ENCODE peak calls at places on chromosomes 5 and 9, in ten cellular contexts. One of them, this sample, is unnamed. For H3K9me3, the result is how much of the 10 kb centered on the place peaks cover.

GRCh38 chr9:114652776-114653555 is 4.6 kb downstream of the TEX53 start:
- DNase-seq in mammary epithelial cell: peak
- DNase-seq in thyroid gland: no peak
- DNase-seq in adipocyte: peak
- DNase-seq in A673: no peak
- DNase-seq in breast epithelium: no peak
- DNase-seq in GM23248: peak
- DNase-seq in adrenal gland: no peak
- DNase-seq in endothelial cell of umbilical vein: no peak
- DNase-seq in AG04450: no peak
- DNase-seq in this sample: no peak

GRCh38 chr9:5947912-5948311 is 57.2 kb downstream of the MLANA start:
- DNase-seq in GM23248: no peak
- DNase-seq in adrenal gland: no peak
- DNase-seq in A673: no peak
- DNase-seq in mammary epithelial cell: no peak
- DNase-seq in endothelial cell of umbilical vein: no peak
- DNase-seq in AG04450: no peak
- DNase-seq in adipocyte: peak
- DNase-seq in thyroid gland: no peak
- DNase-seq in breast epithelium: no peak
- DNase-seq in this sample: no peak

GRCh38 chr9:33187519-33188218 is 20.5 kb upstream of the B4GALT1 start:
- DNase-seq in thyroid gland: peak
- DNase-seq in breast epithelium: no peak
- DNase-seq in mammary epithelial cell: no peak
- DNase-seq in AG04450: no peak
- DNase-seq in GM23248: peak
- DNase-seq in endothelial cell of umbilical vein: no peak
- DNase-seq in A673: no peak
- DNase-seq in adrenal gland: no peak
- DNase-seq in adipocyte: peak
- DNase-seq in this sample: no peak

GRCh38 chr9:124754289-124754688 is 16.8 kb downstream of the NR6A1 start:
- DNase-seq in adipocyte: peak
- DNase-seq in endothelial cell of umbilical vein: peak
- DNase-seq in thyroid gland: no peak
- DNase-seq in AG04450: no peak
- DNase-seq in mammary epithelial cell: no peak
- DNase-seq in adrenal gland: no peak
- DNase-seq in GM23248: peak
- DNase-seq in breast epithelium: no peak
- DNase-seq in A673: peak
- DNase-seq in this sample: peak

GRCh38 chr5:99187611-99188010 is 258.8 kb upstream of the CHD1 start:
- DNase-seq in AG04450: no peak
- DNase-seq in A673: peak
- DNase-seq in endothelial cell of umbilical vein: peak
- DNase-seq in GM23248: no peak
- DNase-seq in mammary epithelial cell: no peak
- DNase-seq in breast epithelium: no peak
- DNase-seq in adipocyte: no peak
- DNase-seq in thyroid gland: no peak
- DNase-seq in adrenal gland: no peak
- DNase-seq in this sample: no peak

GRCh38 chr9:97985058-97985861 is 2.1 kb downstream of the ANP32B start:
- DNase-seq in endothelial cell of umbilical vein: peak
- DNase-seq in breast epithelium: peak
- DNase-seq in A673: peak
- DNase-seq in thyroid gland: peak
- DNase-seq in AG04450: no peak
- DNase-seq in mammary epithelial cell: peak
- DNase-seq in adipocyte: peak
- DNase-seq in adrenal gland: peak
- DNase-seq in GM23248: peak
- DNase-seq in this sample: no peak

GRCh38 chr5:353599-354580 is 32.4 kb downstream of the AHRR start:
- DNase-seq in A673: no peak
- DNase-seq in AG04450: no peak
- DNase-seq in endothelial cell of umbilical vein: no peak
- DNase-seq in adipocyte: no peak
- DNase-seq in GM23248: no peak
- DNase-seq in adrenal gland: no peak
- DNase-seq in mammary epithelial cell: no peak
- DNase-seq in thyroid gland: no peak
- DNase-seq in breast epithelium: no peak
- DNase-seq in this sample: no peak

GRCh38 chr9:124257865-124258764 is at the start of gene NEK6:
- DNase-seq in mammary epithelial cell: peak
- DNase-seq in thyroid gland: no peak
- DNase-seq in endothelial cell of umbilical vein: peak
- DNase-seq in adipocyte: peak
- DNase-seq in breast epithelium: no peak
- DNase-seq in A673: peak
- DNase-seq in GM23248: peak
- DNase-seq in AG04450: no peak
- DNase-seq in adrenal gland: no peak
- DNase-seq in this sample: no peak

GRCh38 chr9:105119166-105119565 is 125.3 kb upstream of the SLC44A1 start:
- DNase-seq in GM23248: no peak
- DNase-seq in AG04450: no peak
- DNase-seq in A673: no peak
- DNase-seq in endothelial cell of umbilical vein: no peak
- DNase-seq in breast epithelium: no peak
- DNase-seq in adipocyte: no peak
- DNase-seq in adrenal gland: no peak
- DNase-seq in mammary epithelial cell: no peak
- DNase-seq in thyroid gland: no peak
- DNase-seq in this sample: no peak

GRCh38 chr9:109497193-109498165 is 628 bp downstream of the PTPN3 start:
- DNase-seq in adrenal gland: no peak
- DNase-seq in adipocyte: peak
- DNase-seq in thyroid gland: peak
- DNase-seq in mammary epithelial cell: peak
- DNase-seq in breast epithelium: no peak
- DNase-seq in A673: peak
- DNase-seq in AG04450: no peak
- DNase-seq in endothelial cell of umbilical vein: no peak
- DNase-seq in GM23248: peak
- DNase-seq in this sample: no peak

GRCh38 chr5:36904677-36905076 is 28.1 kb downstream of the NIPBL start:
- DNase-seq in AG04450: no peak
- DNase-seq in adrenal gland: no peak
- DNase-seq in mammary epithelial cell: no peak
- DNase-seq in GM23248: no peak
- DNase-seq in adipocyte: no peak
- DNase-seq in thyroid gland: no peak
- DNase-seq in endothelial cell of umbilical vein: no peak
- DNase-seq in breast epithelium: no peak
- DNase-seq in A673: no peak
- DNase-seq in this sample: no peak

GRCh38 chr5:35926389-35927051 is 11.9 kb downstream of the CAPSL start:
- DNase-seq in GM23248: peak
- DNase-seq in mammary epithelial cell: peak
- DNase-seq in breast epithelium: no peak
- DNase-seq in thyroid gland: peak
- DNase-seq in adipocyte: peak
- DNase-seq in endothelial cell of umbilical vein: peak
- DNase-seq in A673: peak
- DNase-seq in adrenal gland: peak
- DNase-seq in AG04450: no peak
- DNase-seq in this sample: peak

GRCh38 chr9:1979815-1980367 is 35.3 kb upstream of the SMARCA2 start:
- DNase-seq in mammary epithelial cell: peak
- DNase-seq in A673: no peak
- DNase-seq in thyroid gland: peak
- DNase-seq in AG04450: no peak
- DNase-seq in adrenal gland: no peak
- DNase-seq in GM23248: peak
- DNase-seq in breast epithelium: no peak
- DNase-seq in adipocyte: peak
- DNase-seq in endothelial cell of umbilical vein: no peak
- DNase-seq in this sample: no peak

DNA sequence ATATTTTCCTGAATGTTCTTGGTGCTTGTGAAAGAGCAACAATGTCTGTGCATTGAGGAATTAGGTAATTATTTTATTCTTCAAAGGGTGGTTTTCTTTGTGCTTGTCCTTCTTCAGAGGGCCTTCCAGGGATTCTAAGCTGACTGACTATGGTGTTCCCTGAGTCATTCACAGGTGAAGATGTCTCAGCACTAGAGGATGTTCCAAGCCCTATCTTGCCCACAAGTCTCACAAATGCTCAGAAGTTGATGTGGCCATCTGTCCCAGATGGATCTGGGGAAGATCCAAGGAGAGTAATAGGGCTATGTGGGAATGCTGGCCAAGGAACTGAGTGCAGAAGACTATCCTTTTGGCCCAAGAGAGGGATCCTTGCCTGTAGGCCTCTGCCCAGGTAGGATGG is 120.9 kb downstream of the ADAMTSL1 start:
- DNase-seq in adrenal gland: no peak
- DNase-seq in A673: no peak
- DNase-seq in endothelial cell of umbilical vein: no peak
- DNase-seq in thyroid gland: no peak
- DNase-seq in AG04450: no peak
- DNase-seq in GM23248: no peak
- DNase-seq in adipocyte: no peak
- DNase-seq in breast epithelium: no peak
- DNase-seq in mammary epithelial cell: peak
- DNase-seq in this sample: no peak
- H3K9me3 ChIP-seq in adrenal gland: under half
- H3K9me3 ChIP-seq in A673: under half
- H3K9me3 ChIP-seq in endothelial cell of umbilical vein: under half
- H3K9me3 ChIP-seq in thyroid gland: under half
- H3K9me3 ChIP-seq in AG04450: under half
- H3K9me3 ChIP-seq in GM23248: under half
- H3K9me3 ChIP-seq in adipocyte: under half
- H3K9me3 ChIP-seq in breast epithelium: under half
- H3K9me3 ChIP-seq in mammary epithelial cell: under half
- H3K9me3 ChIP-seq in this sample: under half

DNA sequence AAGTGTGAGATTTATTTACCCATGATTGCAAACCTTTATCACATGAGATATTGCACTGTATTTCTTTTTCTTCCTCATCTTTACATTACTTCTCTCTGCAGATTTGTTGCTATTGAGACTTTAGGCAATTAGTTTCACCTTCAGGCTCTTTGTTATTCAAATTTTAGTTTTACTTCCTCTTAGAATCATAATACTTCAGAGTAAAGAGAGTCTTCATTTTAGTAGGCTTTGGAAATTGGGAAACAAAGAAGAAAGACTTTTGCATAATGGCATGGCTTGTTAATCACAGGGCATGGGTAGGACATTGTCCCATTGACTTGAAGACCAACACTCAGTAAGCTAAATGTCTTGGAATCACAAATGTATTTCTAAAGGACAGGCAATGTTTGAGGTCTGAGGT is 1.2 kb upstream of the PCDHGA5 start:
- DNase-seq in mammary epithelial cell: no peak
- DNase-seq in GM23248: no peak
- DNase-seq in adipocyte: no peak
- DNase-seq in breast epithelium: no peak
- DNase-seq in thyroid gland: no peak
- DNase-seq in endothelial cell of umbilical vein: no peak
- DNase-seq in A673: no peak
- DNase-seq in AG04450: no peak
- DNase-seq in adrenal gland: no peak
- DNase-seq in this sample: no peak
- H3K9me3 ChIP-seq in mammary epithelial cell: under half
- H3K9me3 ChIP-seq in GM23248: under half
- H3K9me3 ChIP-seq in adipocyte: half or more
- H3K9me3 ChIP-seq in breast epithelium: half or more
- H3K9me3 ChIP-seq in thyroid gland: under half
- H3K9me3 ChIP-seq in endothelial cell of umbilical vein: under half
- H3K9me3 ChIP-seq in A673: half or more
- H3K9me3 ChIP-seq in AG04450: half or more
- H3K9me3 ChIP-seq in adrenal gland: under half
- H3K9me3 ChIP-seq in this sample: under half

DNA sequence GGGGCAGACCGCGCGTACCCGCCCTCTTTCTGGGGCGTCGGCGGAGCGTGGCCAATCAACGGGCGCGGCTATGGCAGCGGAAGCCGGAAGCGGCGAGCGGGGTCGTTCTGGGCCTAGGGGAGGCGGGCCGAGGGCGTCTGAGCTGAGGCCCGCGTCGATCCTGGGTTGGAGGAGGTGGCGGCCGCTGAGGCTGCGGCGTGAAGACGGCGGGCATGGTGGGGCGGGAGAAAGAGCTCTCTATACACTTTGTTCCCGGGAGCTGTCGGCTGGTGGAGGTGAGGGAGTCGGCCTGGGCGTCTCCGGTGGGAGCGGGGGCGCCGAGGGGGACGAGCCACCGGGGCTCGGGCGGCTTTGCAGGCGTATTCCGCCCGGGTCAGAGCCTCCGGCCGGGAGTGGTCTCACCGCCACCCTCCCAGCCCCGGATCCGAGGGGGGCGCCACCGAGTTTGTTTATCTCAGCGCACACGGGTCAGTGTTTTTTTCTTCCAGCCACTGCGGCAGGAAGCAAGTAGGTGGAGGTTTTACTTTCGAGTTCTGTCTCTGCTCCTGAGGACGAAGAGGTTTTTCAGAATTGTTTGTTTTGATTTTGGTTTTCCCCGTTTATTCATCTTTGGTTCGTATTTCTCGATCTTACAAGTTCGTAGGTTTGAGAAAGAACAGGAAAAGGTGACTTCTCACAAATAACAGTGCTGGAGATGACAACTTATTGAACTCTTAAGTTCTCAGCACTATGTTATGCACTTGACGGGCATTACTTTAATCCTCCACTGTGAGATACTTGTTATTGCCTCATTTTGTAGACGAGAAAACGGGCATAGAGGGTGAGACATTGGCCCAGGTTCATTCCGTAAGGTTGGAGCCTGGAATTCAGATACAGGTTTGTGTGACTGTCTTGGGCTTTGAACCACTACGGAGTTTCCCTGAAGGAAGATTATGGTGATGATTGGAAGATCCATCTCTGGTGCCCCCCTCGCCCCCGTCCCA is at the start of gene MAT2B:
- DNase-seq in adrenal gland: peak
- DNase-seq in endothelial cell of umbilical vein: peak
- DNase-seq in mammary epithelial cell: peak
- DNase-seq in breast epithelium: peak
- DNase-seq in A673: peak
- DNase-seq in GM23248: peak
- DNase-seq in adipocyte: peak
- DNase-seq in AG04450: peak
- DNase-seq in thyroid gland: peak
- DNase-seq in this sample: peak
- H3K9me3 ChIP-seq in adrenal gland: under half
- H3K9me3 ChIP-seq in endothelial cell of umbilical vein: under half
- H3K9me3 ChIP-seq in mammary epithelial cell: under half
- H3K9me3 ChIP-seq in breast epithelium: under half
- H3K9me3 ChIP-seq in A673: under half
- H3K9me3 ChIP-seq in GM23248: under half
- H3K9me3 ChIP-seq in adipocyte: under half
- H3K9me3 ChIP-seq in AG04450: under half
- H3K9me3 ChIP-seq in thyroid gland: under half
- H3K9me3 ChIP-seq in this sample: under half

DNA sequence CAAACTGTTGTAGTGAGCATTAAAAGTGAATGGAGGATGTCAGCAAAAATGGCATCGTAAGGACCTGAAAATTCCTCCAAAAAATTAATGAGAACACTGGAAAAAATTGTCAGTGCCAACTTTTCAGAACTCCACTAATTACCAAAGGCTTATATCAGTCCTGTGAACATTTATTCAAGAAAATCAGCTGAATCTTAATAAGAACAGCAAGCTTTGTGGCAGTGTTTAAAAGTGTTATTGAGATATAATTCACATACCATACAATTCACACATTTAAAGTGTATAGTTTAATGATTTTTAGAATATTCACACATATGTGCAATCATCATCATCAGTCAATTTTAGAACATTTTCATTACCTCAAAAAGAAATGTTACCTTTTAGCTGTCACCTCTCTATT is 57.6 kb downstream of the G3BP1 start:
- DNase-seq in endothelial cell of umbilical vein: no peak
- DNase-seq in thyroid gland: no peak
- DNase-seq in GM23248: no peak
- DNase-seq in adipocyte: no peak
- DNase-seq in breast epithelium: no peak
- DNase-seq in A673: no peak
- DNase-seq in AG04450: no peak
- DNase-seq in mammary epithelial cell: no peak
- DNase-seq in adrenal gland: no peak
- DNase-seq in this sample: no peak
- H3K9me3 ChIP-seq in endothelial cell of umbilical vein: under half
- H3K9me3 ChIP-seq in thyroid gland: under half
- H3K9me3 ChIP-seq in GM23248: under half
- H3K9me3 ChIP-seq in adipocyte: under half
- H3K9me3 ChIP-seq in breast epithelium: under half
- H3K9me3 ChIP-seq in A673: under half
- H3K9me3 ChIP-seq in AG04450: under half
- H3K9me3 ChIP-seq in mammary epithelial cell: under half
- H3K9me3 ChIP-seq in adrenal gland: under half
- H3K9me3 ChIP-seq in this sample: under half